ENCODE peak calls at places on chromosomes 4 and X, in five cellular contexts. M is kidney, A is GM23248, F is colonic mucosa, V is mesenchymal stem cell. C is an unnamed sample.

GRCh38 chrX:2705036-2705435 is 13.9 kb downstream of the CD99 start:
- DNase-seq in F (no peak), A (peak), M (peak), V (peak), C (no peak)

GRCh38 chr4:55635760-55636621 is at the start of gene NMU:
- DNase-seq in V (peak), A (peak), F (peak), M (peak), C (no peak)

GRCh38 chr4:155930330-155930729 is 23.3 kb downstream of the CTSO start:
- DNase-seq in F (no peak), M (no peak), V (no peak), A (no peak), C (no peak)

GRCh38 chr4:160745126-160745525 is 1418.7 kb downstream of the FSTL5 start:
- DNase-seq in A (no peak), V (no peak), M (no peak), F (no peak), C (no peak)

GRCh38 chr4:84403656-84404055 is 95.4 kb downstream of the NKX6-1 start:
- DNase-seq in F (no peak), V (no peak), A (peak), M (no peak), C (no peak)

GRCh38 chr4:4591071-4591470 is 49.2 kb upstream of the STX18 start:
- DNase-seq in A (peak), V (no peak), M (no peak), F (no peak), C (no peak)

GRCh38 chr4:98586231-98586630 is 72.2 kb downstream of the TSPAN5 start:
- DNase-seq in F (no peak), M (no peak), A (no peak), V (no peak), C (no peak)

GRCh38 chr4:141248029-141248428 is 27.3 kb downstream of the ZNF330 start:
- DNase-seq in F (no peak), V (peak), A (peak), M (no peak), C (no peak)

GRCh38 chr4:1992468-1993168 is 16.2 kb downstream of the NELFA start:
- DNase-seq in M (no peak), V (no peak), A (no peak), F (no peak), C (no peak)

GRCh38 chr4:17560065-17560673 is 16.8 kb upstream of the LAP3 start:
- DNase-seq in V (no peak), F (no peak), M (no peak), A (no peak), C (no peak)

GRCh38 chr4:5730993-5731975 is 20.3 kb downstream of the EVC start:
- DNase-seq in F (no peak), A (peak), M (no peak), V (peak), C (no peak)

GRCh38 chr4:132540797-132541196 is 608.3 kb upstream of the PCDH10 start:
- DNase-seq in A (no peak), V (no peak), M (no peak), F (no peak), C (no peak)

GRCh38 chr4:21012851-21013331 is 312.6 kb downstream of the PACRGL start:
- DNase-seq in A (no peak), M (no peak), V (peak), F (no peak), C (no peak)

GRCh38 chrX:136450050-136450830 is 37.5 kb upstream of the BRS3 start:
- DNase-seq in F (no peak), V (peak), A (no peak), M (no peak), C (no peak)

GRCh38 chr4:162841769-162842168 is 324.9 kb downstream of the NAF1 start:
- DNase-seq in V (no peak), M (no peak), F (no peak), A (no peak), C (no peak)

GRCh38 chr4:54423066-54423465 is 194.0 kb downstream of the PDGFRA start:
- DNase-seq in M (no peak), V (no peak), F (no peak), A (peak), C (no peak)

GRCh38 chr4:93791570-93792195 is 36.9 kb upstream of the ATOH1 start:
- DNase-seq in F (peak), A (peak), M (no peak), V (peak), C (peak)

GRCh38 chr4:126458993-126459392 is 1144.2 kb downstream of the FAT4 start:
- DNase-seq in V (no peak), F (no peak), A (peak), M (no peak), C (no peak)

GRCh38 chr4:63620271-63620670 is 789.0 kb downstream of the TECRL start:
- DNase-seq in V (no peak), A (no peak), M (no peak), F (no peak), C (no peak)

GRCh38 chr4:110527156-110527555 is 51.2 kb downstream of the ENPEP start:
- DNase-seq in M (no peak), V (no peak), A (no peak), F (no peak), C (no peak)

GRCh38 chr4:158581161-158581560 is 59.5 kb downstream of the RXFP1 start:
- DNase-seq in M (no peak), A (peak), F (no peak), V (no peak), C (no peak)

GRCh38 chr4:56123051-56123450 is 174.3 kb downstream of the CEP135 start:
- DNase-seq in M (no peak), V (no peak), A (no peak), F (no peak), C (no peak)

GRCh38 chr4:176792348-176793059 is at the start of gene VEGFC:
- DNase-seq in V (peak), F (peak), A (peak), M (peak), C (peak)

GRCh38 chrX:7127058-7127457 is 20.5 kb upstream of the STS start:
- DNase-seq in F (no peak), M (no peak), V (no peak), A (no peak), C (no peak)

GRCh38 chr4:144733566-144733965 is 87.6 kb downstream of the HHIP start:
- DNase-seq in F (no peak), V (no peak), M (no peak), A (no peak), C (no peak)

GRCh38 chrX:3046253-3046909 is 5.1 kb downstream of the ARSF start:
- DNase-seq in F (no peak), V (peak), A (no peak), M (no peak), C (no peak)

GRCh38 chr4:76498550-76498949 is 63.5 kb downstream of the SHROOM3 start:
- DNase-seq in V (no peak), M (no peak), A (no peak), F (no peak), C (no peak)

GRCh38 chrX:153411255-153411987 is at the start of gene ZFP92:
- DNase-seq in M (no peak), V (peak), F (no peak), A (peak), C (no peak)
- H3K9ac ChIP-seq in M (no peak), V (no peak), F (peak), A (no peak), C (peak)

GRCh38 chr4:36310793-36311192 is 29.4 kb downstream of the DTHD1 start:
- DNase-seq in V (no peak), M (no peak), A (no peak), F (no peak), C (no peak)
- H3K9ac ChIP-seq in V (no peak), M (no peak), A (no peak), F (no peak), C (no peak)

GRCh38 chr4:118846981-118847380 is 11.1 kb upstream of the SEC24D start:
- DNase-seq in A (no peak), V (no peak), M (no peak), F (no peak), C (no peak)
- H3K9ac ChIP-seq in A (no peak), V (no peak), M (no peak), F (no peak), C (no peak)

DNA sequence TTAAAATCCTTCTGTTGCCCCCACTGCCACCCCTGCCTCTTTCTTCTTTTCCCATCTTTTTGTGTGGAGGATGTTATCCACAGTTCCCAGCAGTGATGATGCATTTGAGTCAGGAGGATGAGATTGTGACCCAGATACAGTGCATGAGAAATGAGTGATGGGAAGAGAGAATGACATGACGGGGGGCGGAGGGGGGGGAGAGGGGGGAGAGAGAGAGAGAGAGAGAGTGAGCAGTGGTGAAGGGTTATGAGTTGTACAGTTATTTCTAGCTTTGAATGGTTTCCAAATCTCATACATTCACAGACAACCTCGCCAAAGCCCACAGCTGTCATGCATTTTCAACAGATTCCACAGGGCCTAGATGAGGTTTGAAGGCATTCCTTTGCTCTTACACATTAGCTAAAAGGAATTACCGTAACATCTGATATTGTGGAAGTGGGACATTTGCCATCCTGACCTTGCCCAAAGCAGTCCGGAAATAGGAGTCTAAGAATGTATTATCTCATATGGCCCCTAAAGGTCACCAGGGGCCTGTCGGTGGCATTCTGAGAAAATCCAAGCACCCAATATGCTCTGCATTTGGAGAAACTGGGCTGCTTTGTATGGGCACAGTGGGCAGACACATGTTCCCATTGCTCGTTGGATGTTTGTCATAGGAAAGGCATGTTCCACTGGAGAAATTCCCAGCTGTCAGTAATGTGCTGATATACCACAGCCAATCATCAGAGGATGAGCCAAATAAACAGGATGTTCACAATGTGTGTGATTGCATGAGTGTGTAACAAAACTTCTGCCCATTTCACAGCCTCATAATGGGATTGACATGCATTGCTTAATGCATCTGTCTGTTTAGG is 435.8 kb downstream of the SPRY1 start:
- DNase-seq in M (no peak), F (no peak), A (peak), V (peak), C (no peak)
- H3K9ac ChIP-seq in M (no peak), F (no peak), A (peak), V (peak), C (no peak)

DNA sequence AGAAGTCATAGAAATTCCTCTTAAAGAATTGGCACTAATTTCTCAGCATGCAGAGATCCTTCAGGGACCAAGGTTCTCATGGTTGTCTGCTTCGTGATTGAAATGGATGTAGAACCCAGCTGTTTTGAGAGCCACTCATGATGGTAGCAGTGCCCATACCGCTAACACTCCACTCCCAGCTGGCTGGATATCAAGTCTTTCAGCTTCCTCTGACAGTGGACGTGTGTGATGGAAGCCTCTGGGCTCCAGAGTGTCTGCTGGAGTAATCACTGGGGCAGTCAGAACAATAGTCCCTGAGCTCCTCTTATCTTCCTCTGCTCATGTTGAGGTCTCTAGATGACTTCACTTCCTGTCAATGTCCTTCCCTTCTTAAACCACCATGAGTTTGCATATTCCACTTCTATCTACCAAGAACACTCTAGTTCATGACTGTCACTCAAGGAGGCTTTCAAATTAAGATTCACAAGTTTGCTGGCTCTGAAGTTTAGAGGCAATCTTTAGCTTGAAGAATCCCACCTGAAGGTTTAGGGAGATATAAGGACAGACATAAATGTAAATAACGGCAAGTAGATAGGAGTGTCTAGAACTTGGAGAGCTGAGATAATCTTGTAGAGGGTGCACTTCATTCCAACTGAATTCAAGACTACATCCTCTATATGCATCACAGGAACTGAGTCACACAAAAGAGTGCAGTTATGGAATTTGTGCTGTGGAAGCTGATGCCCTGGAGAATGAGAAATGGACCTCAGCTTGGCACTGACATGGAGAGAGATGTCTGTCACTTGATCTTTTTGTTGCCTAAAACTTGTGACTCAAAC is 64.5 kb upstream of the WDR1 start:
- DNase-seq in A (peak), V (no peak), F (no peak), M (no peak), C (no peak)
- H3K9ac ChIP-seq in A (peak), V (no peak), F (no peak), M (no peak), C (no peak)

GRCh38 chr4:6885953-6886557 is 23.6 kb upstream of the TBC1D14 start:
- DNase-seq in A (peak), M (no peak), F (peak), V (peak), C (no peak)
- H3K9ac ChIP-seq in A (peak), M (no peak), F (peak), V (peak), C (peak)